ENCODE peak calls at places on chromosomes 1 and 21, in ten cellular contexts. Q is GM12864, Z is Caco-2, L is fibroblast of lung, J is AG04450, M is GM20000, S is HCT116, R is GM10248, B is cardiac fibroblast, U is HL-60. Y is an unnamed sample.

GRCh38 chr21:36630485-36631206 is 68.3 kb upstream of the SIM2 start:
- DNase-seq in Q (peak; percentile 22), Z (peak; percentile 81), L (peak; percentile 15), J (no peak), M (peak; percentile 74), S (peak; percentile 32), R (peak; percentile 74), B (peak; percentile 65), U (peak; percentile 41), Y (peak; percentile 81)

GRCh38 chr1:91924146-91924545 is 25.1 kb upstream of the BRDT start:
- DNase-seq in Q (no peak), Z (no peak), L (peak; percentile 88), J (peak; percentile 51), M (no peak), S (no peak), R (no peak), B (peak; percentile 75), U (no peak), Y (no peak)

GRCh38 chr1:197911172-197911856 is 5.9 kb upstream of the LHX9 start:
- DNase-seq in Q (no peak), Z (no peak), L (no peak), J (no peak), M (peak; percentile 19), S (no peak), R (no peak), B (no peak), U (no peak), Y (no peak)

GRCh38 chr1:53249706-53250105 is 11.4 kb upstream of the MAGOH start:
- DNase-seq in Q (no peak), Z (no peak), L (no peak), J (no peak), M (no peak), S (no peak), R (no peak), B (no peak), U (no peak), Y (no peak)

GRCh38 chr21:44299085-44299457 is 782 bp upstream of the PFKL start:
- DNase-seq in Q (peak; percentile 35), Z (peak; percentile 27), L (peak; percentile 20), J (no peak), M (peak; percentile 77), S (no peak), R (no peak), B (peak; percentile 25), U (no peak), Y (no peak)

GRCh38 chr1:248695451-248696132 is 7.0 kb downstream of the OR14I1 start:
- DNase-seq in Q (no peak), Z (no peak), L (no peak), J (no peak), M (no peak), S (no peak), R (no peak), B (peak; percentile 51), U (no peak), Y (no peak)

GRCh38 chr1:154720328-154721301 is 112.6 kb upstream of the ADAR start:
- DNase-seq in Q (no peak), Z (no peak), L (no peak), J (no peak), M (no peak), S (no peak), R (no peak), B (no peak), U (peak; percentile 60), Y (no peak)

GRCh38 chr1:152182431-152182830 is 23.4 kb upstream of the RPTN start:
- DNase-seq in Q (no peak), Z (peak; percentile 14), L (peak; percentile 35), J (no peak), M (no peak), S (no peak), R (no peak), B (peak; percentile 67), U (peak; percentile 23), Y (peak; percentile 26)

GRCh38 chr1:212699839-212700596 is at the start of gene BATF3:
- DNase-seq in Q (no peak), Z (peak; percentile 25), L (peak; percentile 18), J (no peak), M (peak; percentile 77), S (no peak), R (peak; percentile 70), B (no peak), U (no peak), Y (peak; percentile 22)

GRCh38 chr1:31327381-31327780 is 30.5 kb downstream of the ZCCHC17 start:
- DNase-seq in Q (no peak), Z (no peak), L (peak; percentile 3), J (no peak), M (no peak), S (no peak), R (no peak), B (peak; percentile 52), U (no peak), Y (no peak)

GRCh38 chr1:19300211-19300610 is 11.6 kb upstream of the AKR7A3 start:
- DNase-seq in Q (no peak), Z (no peak), L (no peak), J (no peak), M (no peak), S (no peak), R (no peak), B (no peak), U (no peak), Y (no peak)

GRCh38 chr1:98119793-98120192 is 199.0 kb upstream of the DPYD start:
- DNase-seq in Q (no peak), Z (peak; percentile 26), L (peak; percentile 20), J (no peak), M (no peak), S (no peak), R (no peak), B (peak; percentile 38), U (no peak), Y (peak; percentile 49)

GRCh38 chr21:35359076-35359475 is 310.0 kb upstream of the RUNX1 start:
- DNase-seq in Q (no peak), Z (no peak), L (no peak), J (no peak), M (no peak), S (no peak), R (no peak), B (no peak), U (no peak), Y (no peak)

GRCh38 chr1:61757945-61758344 is 15.7 kb downstream of the PATJ start:
- DNase-seq in Q (no peak), Z (no peak), L (peak; percentile 77), J (no peak), M (no peak), S (no peak), R (no peak), B (peak; percentile 47), U (no peak), Y (no peak)

GRCh38 chr1:119711804-119712341 is at the start of gene PHGDH:
- DNase-seq in Q (peak; percentile 45), Z (peak; percentile 81), L (peak; percentile 88), J (peak; percentile 74), M (peak; percentile 85), S (peak; percentile 80), R (peak; percentile 73), B (peak; percentile 91), U (peak; percentile 85), Y (peak; percentile 61)

GRCh38 chr1:40143891-40144575 is 17.2 kb upstream of the RLF start:
- DNase-seq in Q (no peak), Z (peak; percentile 70), L (peak; percentile 55), J (peak; percentile 36), M (peak; percentile 57), S (peak; percentile 78), R (peak; percentile 54), B (peak; percentile 83), U (peak; percentile 70), Y (peak; percentile 73)

GRCh38 chr1:246583448-246584185 is 17.4 kb downstream of the CNST start:
- DNase-seq in Q (no peak), Z (peak; percentile 23), L (no peak), J (no peak), M (no peak), S (no peak), R (no peak), B (peak; percentile 73), U (no peak), Y (no peak)

GRCh38 chr1:234691567-234691966 is 81.6 kb upstream of the IRF2BP2 start:
- DNase-seq in Q (no peak), Z (no peak), L (no peak), J (no peak), M (no peak), S (peak; percentile 18), R (no peak), B (peak; percentile 66), U (no peak), Y (no peak)
- TF ChIP-seq CTCF in Q (no peak), Z (no peak), L (peak; percentile 32), J (peak; percentile 37), M (no peak), S (peak; percentile 19), R (no peak), B (peak; percentile 43), U (no peak), Y (peak; percentile 28)

DNA sequence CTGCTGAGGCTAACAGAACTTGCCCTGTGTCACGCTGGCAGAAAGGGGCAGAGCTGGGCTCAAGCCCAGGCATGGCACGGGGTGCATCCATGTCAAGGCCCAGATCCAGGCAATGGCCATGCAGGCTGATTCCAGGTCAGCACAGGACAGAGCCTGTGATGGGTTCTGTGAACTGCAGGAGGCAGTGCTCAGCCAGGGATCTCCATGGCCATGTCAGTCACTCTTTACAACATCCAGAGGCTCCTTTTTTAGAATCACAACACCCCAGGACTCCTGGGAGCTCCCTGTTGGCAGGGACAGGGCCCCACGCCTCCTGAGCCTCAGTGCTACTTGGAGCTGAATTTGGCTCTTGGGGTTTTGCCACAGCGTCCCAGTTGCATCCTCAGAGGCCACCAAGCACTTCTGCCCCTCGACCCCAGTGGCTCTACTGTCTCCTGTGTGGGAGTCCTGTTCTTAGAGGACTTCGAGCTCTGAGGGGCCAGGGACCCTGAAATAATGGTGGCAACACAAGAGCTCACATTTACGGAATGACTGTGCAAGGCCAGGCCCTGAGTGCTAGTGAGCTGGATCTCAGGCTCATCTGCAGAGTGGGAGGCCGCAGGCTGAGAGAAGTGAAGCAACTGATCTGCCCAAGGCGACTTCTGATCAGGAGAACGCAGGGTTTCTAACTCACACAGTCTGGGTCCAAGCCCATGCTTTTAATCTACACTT is 211.5 kb downstream of the TRABD2B start:
- DNase-seq in Q (no peak), Z (no peak), L (no peak), J (no peak), M (no peak), S (no peak), R (no peak), B (no peak), U (no peak), Y (peak; percentile 28)
- TF ChIP-seq CTCF in Q (no peak), Z (no peak), L (no peak), J (no peak), M (no peak), S (no peak), R (no peak), B (no peak), U (no peak), Y (no peak)

GRCh38 chr1:117453958-117454357 is 86.7 kb downstream of the MAN1A2 start:
- DNase-seq in Q (no peak), Z (no peak), L (no peak), J (no peak), M (no peak), S (no peak), R (no peak), B (no peak), U (no peak), Y (no peak)
- TF ChIP-seq CTCF in Q (no peak), Z (no peak), L (no peak), J (no peak), M (no peak), S (no peak), R (no peak), B (no peak), U (no peak), Y (no peak)

DNA sequence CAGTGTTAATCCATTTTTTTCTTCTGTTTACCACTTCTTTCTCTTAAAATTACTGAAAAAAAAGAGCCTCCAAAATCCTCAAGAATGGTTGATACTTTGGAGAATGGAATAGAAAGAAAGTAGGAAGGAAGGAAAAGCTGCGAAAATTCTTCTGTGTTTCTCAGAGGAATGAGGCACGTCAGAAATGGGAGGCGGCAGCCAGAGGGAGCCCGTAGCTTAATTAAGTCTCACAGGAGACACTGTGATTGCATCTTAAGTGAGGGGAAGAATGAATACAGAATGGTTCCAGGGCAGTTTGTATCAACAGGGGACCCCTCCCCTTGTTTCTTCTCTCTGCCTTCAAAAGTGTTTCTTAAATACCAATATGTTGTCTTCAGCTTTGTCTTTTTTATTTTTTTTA is 1099.5 kb downstream of the PLA2G4A start:
- DNase-seq in Q (no peak), Z (peak; percentile 26), L (peak; percentile 48), J (no peak), M (peak; percentile 30), S (peak; percentile 7), R (peak; percentile 34), B (peak; percentile 39), U (no peak), Y (peak; percentile 47)
- TF ChIP-seq CTCF in Q (no peak), Z (peak; percentile 23), L (peak; percentile 72), J (peak; percentile 45), M (peak; percentile 41), S (peak; percentile 19), R (peak; percentile 65), B (peak; percentile 30), U (no peak), Y (peak; percentile 29)